ENCODE peak calls at places on chromosomes 3 and 15, in eight cellular contexts. S is CD8-positive, alpha-beta T cell; L is heart left ventricle; K is endothelial cell of umbilical vein; H is OCI-LY7; J is mucosa of descending colon; I is BE2C; T is upper lobe of left lung. W is an unnamed sample.

GRCh38 chr3:183745300-183746098 is 47.9 kb downstream of the YEATS2 start:
- DNase-seq in H (no peak), T (no peak), J (no peak), I (no peak), K (peak; percentile 21), S (no peak), L (no peak), W (no peak)

GRCh38 chr15:40430271-40430805 is 10.4 kb upstream of the BAHD1 start:
- DNase-seq in I (no peak), S (no peak), K (no peak), L (no peak), H (no peak), T (no peak), J (peak; percentile 79), W (no peak)

GRCh38 chr3:141553055-141553454 is 66.2 kb downstream of the RASA2 start:
- DNase-seq in S (no peak), I (no peak), K (peak; percentile 52), H (no peak), L (no peak), J (no peak), T (no peak), W (no peak)

GRCh38 chr15:93001156-93001555 is 87.9 kb downstream of the RGMA start:
- DNase-seq in H (no peak), I (no peak), J (no peak), T (no peak), S (no peak), L (no peak), K (no peak), W (no peak)

GRCh38 chr3:191244242-191244867 is 45.3 kb downstream of the OSTN start:
- DNase-seq in T (no peak), K (peak; percentile 39), S (no peak), I (no peak), J (no peak), H (peak; percentile 57), L (no peak), W (no peak)

GRCh38 chr3:18445421-18446066 is 20.4 kb upstream of the SATB1 start:
- DNase-seq in S (peak; percentile 76), T (peak; percentile 31), H (no peak), J (peak; percentile 41), L (no peak), K (no peak), I (no peak), W (no peak)

GRCh38 chr15:91885054-91885453 is 31.5 kb downstream of the SLCO3A1 start:
- DNase-seq in J (no peak), L (no peak), K (no peak), H (no peak), T (no peak), I (no peak), S (no peak), W (no peak)

GRCh38 chr15:61069369-61070075 is 159.6 kb downstream of the RORA start:
- DNase-seq in I (no peak), L (no peak), T (no peak), K (peak; percentile 51), J (no peak), S (no peak), H (no peak), W (no peak)

GRCh38 chr3:158272071-158272470 is 162.2 kb downstream of the RSRC1 start:
- DNase-seq in S (no peak), I (no peak), H (no peak), J (no peak), K (no peak), T (no peak), L (no peak), W (no peak)

GRCh38 chr3:196108075-196108743 is 26.3 kb upstream of the TFRC start:
- DNase-seq in L (no peak), T (no peak), I (no peak), H (no peak), K (no peak), S (no peak), J (no peak), W (peak; percentile 57)

GRCh38 chr3:133081016-133081415 is 42.8 kb downstream of the TMEM108 start:
- DNase-seq in K (no peak), I (no peak), T (no peak), L (no peak), J (no peak), H (no peak), S (no peak), W (no peak)

GRCh38 chr3:4940985-4941384 is 38.3 kb upstream of the BHLHE40 start:
- DNase-seq in J (no peak), L (no peak), S (no peak), K (no peak), T (no peak), H (no peak), I (no peak), W (no peak)

GRCh38 chr3:188126271-188126670 is 27.7 kb upstream of the LPP start:
- DNase-seq in K (no peak), L (no peak), H (no peak), T (no peak), S (no peak), I (no peak), J (no peak), W (no peak)

GRCh38 chr3:109188726-109189125 is 52.2 kb downstream of the C3orf85 start:
- DNase-seq in L (no peak), J (no peak), T (no peak), I (peak; percentile 7), K (no peak), H (no peak), S (no peak), W (no peak)

GRCh38 chr15:78567541-78567940 is 2.2 kb downstream of the CHRNA5 start:
- DNase-seq in S (no peak), K (no peak), H (no peak), J (no peak), L (no peak), T (no peak), I (no peak), W (no peak)
- H3K4me3 ChIP-seq in S (no peak overlapping the region), K (no peak overlapping the region), H (no peak overlapping the region), J (no peak overlapping the region), L (no peak overlapping the region), T (no peak overlapping the region), I (peak overlapping the region; percentile 51), W (no peak overlapping the region)

GRCh38 chr15:30041868-30042267 is 40.9 kb upstream of the GOLGA8J start:
- DNase-seq in I (no peak), J (no peak), S (no peak), H (no peak), K (no peak), T (no peak), L (no peak), W (no peak)

GRCh38 chr15:30046414-30046813 is 36.3 kb upstream of the GOLGA8J start:
- DNase-seq in S (no peak), T (no peak), H (no peak), I (no peak), K (no peak), J (no peak), L (no peak), W (no peak)

GRCh38 chr15:30044377-30044776 is 38.4 kb upstream of the GOLGA8J start:
- DNase-seq in S (no peak), T (no peak), K (no peak), H (no peak), J (no peak), L (no peak), I (no peak), W (no peak)

GRCh38 chr15:30042556-30042955 is 40.2 kb upstream of the GOLGA8J start:
- DNase-seq in T (no peak), S (no peak), K (no peak), L (no peak), H (no peak), I (no peak), J (no peak), W (no peak)

DNA sequence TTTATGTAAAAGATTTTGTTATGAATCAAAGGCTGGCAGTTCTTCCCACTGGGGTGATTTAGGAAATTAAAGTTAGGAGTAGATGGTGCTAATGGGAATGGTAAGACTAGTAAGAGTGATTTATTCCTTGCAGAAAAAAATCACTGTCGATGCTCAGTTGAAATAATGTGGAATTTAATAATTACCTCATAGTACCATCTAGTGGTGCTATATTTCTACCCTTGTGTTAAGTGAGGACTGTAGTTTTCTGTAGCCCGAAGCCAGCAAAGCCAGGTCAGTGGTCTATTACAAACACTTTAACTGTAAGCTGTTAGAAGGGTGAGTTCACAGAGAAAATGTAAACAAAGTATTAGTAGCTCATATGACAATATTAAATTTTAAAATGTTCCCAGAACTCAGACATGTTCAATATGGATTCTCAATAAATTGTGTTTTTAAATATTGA is 39.5 kb upstream of the GOLGA8J start:
- DNase-seq in S (no peak), L (no peak), T (no peak), K (peak; percentile 35), H (no peak), J (no peak), I (no peak), W (no peak)
- TF ChIP-seq CTCF in S (no peak), L (peak; percentile 18), T (peak; percentile 29), K (no peak), H (peak; percentile 44), J (no peak), I (peak; percentile 12), W (peak; percentile 42)

GRCh38 chr15:39399600-39399999 is 181.3 kb upstream of the THBS1 start:
- DNase-seq in T (no peak), S (no peak), I (no peak), J (no peak), H (no peak), L (no peak), K (no peak), W (no peak)
- H3K4me1 ChIP-seq in T (no peaks in the 10 kb centered on the region), S (no peaks in the 10 kb centered on the region), I (no peaks in the 10 kb centered on the region), J (peaks cover 14% of the 10 kb centered on the region), H (no peaks in the 10 kb centered on the region), L (no peaks in the 10 kb centered on the region), K (peaks cover 19% of the 10 kb centered on the region), W (no peaks in the 10 kb centered on the region)

GRCh38 chr15:89822951-89823701 is 8.5 kb upstream of the ANPEP start:
- DNase-seq in L (no peak), I (no peak), T (peak; percentile 77), J (no peak), S (no peak), H (no peak), K (no peak), W (no peak)
- H3K4me3 ChIP-seq in L (no peak overlapping the region), I (no peak overlapping the region), T (no peak overlapping the region), J (no peak overlapping the region), S (no peak overlapping the region), H (no peak overlapping the region), K (no peak overlapping the region), W (no peak overlapping the region)

GRCh38 chr3:153173758-153174516 is 11.9 kb downstream of the RAP2B start:
- DNase-seq in H (peak; percentile 13), I (no peak), K (no peak), S (no peak), L (no peak), J (no peak), T (no peak), W (no peak)
- TF ChIP-seq CTCF in H (peak; percentile 31), I (no peak), K (no peak), S (no peak), L (no peak), J (no peak), T (no peak), W (no peak)

GRCh38 chr3:71066849-71067261 is 516.7 kb downstream of the FOXP1 start:
- DNase-seq in I (no peak), S (no peak), K (peak; percentile 53), L (peak; percentile 26), T (no peak), J (peak; percentile 29), H (peak; percentile 45), W (no peak)
- H3K4me1 ChIP-seq in I (peaks cover 18% of the 10 kb centered on the region), S (peaks cover 80% of the 10 kb centered on the region), K (peaks cover 31% of the 10 kb centered on the region), L (peaks cover 66% of the 10 kb centered on the region), T (peaks cover 42% of the 10 kb centered on the region), J (peaks cover 25% of the 10 kb centered on the region), H (peaks cover 70% of the 10 kb centered on the region), W (peaks cover 44% of the 10 kb centered on the region)

GRCh38 chr3:59541352-59541751 is 491.5 kb upstream of the CFAP20DC start:
- DNase-seq in I (no peak), S (no peak), L (no peak), K (no peak), T (no peak), H (no peak), J (no peak), W (no peak)
- H3K4me3 ChIP-seq in I (no peak overlapping the region), S (no peak overlapping the region), L (no peak overlapping the region), K (no peak overlapping the region), T (no peak overlapping the region), H (no peak overlapping the region), J (no peak overlapping the region), W (no peak overlapping the region)